ENCODE peak calls at places on chromosomes 7 and 10, in ten cellular contexts. N, G, X, F, S, P, I, W, T and K are unnamed samples. For H3K9me3, the result is how much of the 10 kb centered on the place peaks cover.

GRCh38 chr7:1087952-1088920 is at the start of gene GPER1:
- DNase-seq in N (no peak), G (peak), X (peak), F (peak), S (no peak), P (peak), I (no peak), W (no peak), T (peak), K (no peak)

GRCh38 chr10:42865716-42866114 is 83.1 kb downstream of the BMS1 start:
- DNase-seq in N (no peak), G (no peak), X (no peak), F (no peak), S (no peak), P (no peak), I (no peak), W (no peak), T (peak), K (no peak)

GRCh38 chr10:28661035-28661434 is 16.3 kb upstream of the BAMBI start:
- DNase-seq in N (no peak), G (no peak), X (no peak), F (no peak), S (no peak), P (peak), I (peak), W (no peak), T (no peak), K (no peak)

GRCh38 chr10:103548581-103549348 is 55.3 kb downstream of the NEURL1 start:
- DNase-seq in N (no peak), G (no peak), X (no peak), F (no peak), S (no peak), P (no peak), I (no peak), W (no peak), T (no peak), K (no peak)

GRCh38 chr7:125459038-125459437 is 529.4 kb upstream of the POT1 start:
- DNase-seq in N (no peak), G (no peak), X (no peak), F (no peak), S (no peak), P (no peak), I (no peak), W (no peak), T (no peak), K (no peak)

GRCh38 chr7:20744913-20745587 is 41.6 kb downstream of the SP8 start:
- DNase-seq in N (no peak), G (no peak), X (no peak), F (no peak), S (no peak), P (no peak), I (no peak), W (no peak), T (no peak), K (peak)

GRCh38 chr10:122338609-122339441 is 35.7 kb upstream of the PLEKHA1 start:
- DNase-seq in N (no peak), G (no peak), X (no peak), F (no peak), S (no peak), P (no peak), I (no peak), W (no peak), T (no peak), K (no peak)

GRCh38 chr7:80309971-80310549 is 175.4 kb downstream of the GNAI1 start:
- DNase-seq in N (no peak), G (no peak), X (no peak), F (no peak), S (no peak), P (no peak), I (no peak), W (no peak), T (no peak), K (peak)

GRCh38 chr7:105015631-105015965 is 1.6 kb downstream of the KMT2E start:
- DNase-seq in N (no peak), G (peak), X (no peak), F (no peak), S (no peak), P (peak), I (no peak), W (no peak), T (no peak), K (peak)

GRCh38 chr7:71752171-71752935 is 620.4 kb downstream of the GALNT17 start:
- DNase-seq in N (no peak), G (peak), X (no peak), F (peak), S (peak), P (peak), I (peak), W (no peak), T (peak), K (peak)

GRCh38 chr10:129523723-129524316 is 56.8 kb downstream of the MGMT start:
- DNase-seq in N (no peak), G (no peak), X (no peak), F (no peak), S (no peak), P (no peak), I (no peak), W (no peak), T (no peak), K (no peak)

GRCh38 chr7:47738563-47739166 is 156.8 kb upstream of the TNS3 start:
- DNase-seq in N (no peak), G (no peak), X (no peak), F (no peak), S (no peak), P (no peak), I (no peak), W (no peak), T (no peak), K (no peak)

GRCh38 chr10:104478380-104478779 is 124.7 kb downstream of the CFAP58 start:
- DNase-seq in N (no peak), G (no peak), X (no peak), F (no peak), S (no peak), P (peak), I (peak), W (no peak), T (no peak), K (no peak)

GRCh38 chr10:83333566-83333965 is 805.7 kb upstream of the GHITM start:
- DNase-seq in N (no peak), G (no peak), X (no peak), F (no peak), S (no peak), P (no peak), I (peak), W (no peak), T (no peak), K (no peak)

GRCh38 chr7:157555308-157555707 is 218.5 kb downstream of the DNAJB6 start:
- DNase-seq in N (no peak), G (no peak), X (no peak), F (no peak), S (no peak), P (no peak), I (no peak), W (no peak), T (no peak), K (no peak)

GRCh38 chr10:66837335-66837734 is 88.5 kb upstream of the LRRTM3 start:
- DNase-seq in N (no peak), G (no peak), X (no peak), F (no peak), S (no peak), P (no peak), I (no peak), W (no peak), T (no peak), K (peak)

GRCh38 chr10:119724630-119725549 is 960 bp upstream of the INPP5F start:
- DNase-seq in N (no peak), G (no peak), X (peak), F (no peak), S (no peak), P (peak), I (no peak), W (no peak), T (no peak), K (no peak)

GRCh38 chr7:3408814-3409595 is 108.0 kb downstream of the SDK1 start:
- DNase-seq in N (no peak), G (no peak), X (no peak), F (no peak), S (no peak), P (no peak), I (no peak), W (no peak), T (no peak), K (no peak)

GRCh38 chr7:137953692-137954470 is 48.0 kb downstream of the CREB3L2 start:
- DNase-seq in N (no peak), G (peak), X (no peak), F (no peak), S (no peak), P (peak), I (peak), W (no peak), T (no peak), K (peak)

GRCh38 chr10:132671171-132672154 is 114.5 kb downstream of the NKX6-2 start:
- DNase-seq in N (no peak), G (no peak), X (no peak), F (peak), S (peak), P (no peak), I (no peak), W (no peak), T (peak), K (no peak)

GRCh38 chr10:22611425-22612111 is 102.8 kb downstream of the PIP4K2A start:
- DNase-seq in N (peak), G (no peak), X (no peak), F (no peak), S (no peak), P (no peak), I (no peak), W (peak), T (no peak), K (no peak)

GRCh38 chr10:93309062-93309461 is 173.1 kb downstream of the MYOF start:
- DNase-seq in N (no peak), G (no peak), X (no peak), F (no peak), S (no peak), P (peak), I (no peak), W (no peak), T (no peak), K (peak)

GRCh38 chr10:5556576-5556975 is 31.8 kb downstream of the CALML3 start:
- DNase-seq in N (no peak), G (no peak), X (no peak), F (no peak), S (no peak), P (no peak), I (no peak), W (no peak), T (no peak), K (no peak)

GRCh38 chr7:82263880-82264751 is 179.5 kb downstream of the CACNA2D1 start:
- DNase-seq in N (no peak), G (no peak), X (no peak), F (no peak), S (no peak), P (no peak), I (no peak), W (no peak), T (no peak), K (peak)

GRCh38 chr10:114905450-114905849 is 32.5 kb upstream of the TRUB1 start:
- DNase-seq in N (no peak), G (peak), X (no peak), F (no peak), S (no peak), P (peak), I (peak), W (no peak), T (no peak), K (peak)

GRCh38 chr10:94617389-94617944 is 66.1 kb upstream of the CYP2C18 start:
- DNase-seq in N (no peak), G (no peak), X (no peak), F (no peak), S (no peak), P (no peak), I (peak), W (no peak), T (no peak), K (no peak)

GRCh38 chr7:128777156-128778123 is 1.8 kb upstream of the OPN1SW start:
- DNase-seq in N (no peak), G (no peak), X (no peak), F (no peak), S (no peak), P (peak), I (no peak), W (no peak), T (no peak), K (no peak)

GRCh38 chr10:58747687-58748086 is 235.0 kb downstream of the BICC1 start:
- DNase-seq in N (no peak), G (no peak), X (no peak), F (no peak), S (no peak), P (no peak), I (no peak), W (no peak), T (no peak), K (no peak)

GRCh38 chr7:107327986-107328569 is 141.8 kb upstream of the GPR22 start:
- DNase-seq in N (no peak), G (no peak), X (no peak), F (no peak), S (no peak), P (peak), I (peak), W (no peak), T (no peak), K (peak)

GRCh38 chr7:133562617-133563016 is 309.7 kb downstream of the EXOC4 start:
- DNase-seq in N (no peak), G (no peak), X (no peak), F (no peak), S (no peak), P (peak), I (peak), W (no peak), T (no peak), K (no peak)

GRCh38 chr10:90644165-90644564 is 213.7 kb downstream of the HTR7 start:
- DNase-seq in N (no peak), G (no peak), X (no peak), F (no peak), S (no peak), P (peak), I (peak), W (no peak), T (no peak), K (no peak)

GRCh38 chr7:64653721-64654401 is 12.1 kb upstream of the ZNF107 start:
- DNase-seq in N (no peak), G (no peak), X (no peak), F (no peak), S (no peak), P (no peak), I (no peak), W (no peak), T (no peak), K (no peak)
- H3K9me3 ChIP-seq in N (under half), G (under half), X (under half), F (under half), S (under half), P (under half), I (under half), W (under half), T (under half), K (under half)

GRCh38 chr7:135889823-135890222 is 87.3 kb downstream of the MTPN start:
- DNase-seq in N (no peak), G (no peak), X (no peak), F (no peak), S (no peak), P (no peak), I (no peak), W (no peak), T (no peak), K (no peak)
- H3K27ac ChIP-seq in N (no peak), G (no peak), X (no peak), F (no peak), S (no peak), P (no peak), I (no peak), W (no peak), T (no peak), K (no peak)

DNA sequence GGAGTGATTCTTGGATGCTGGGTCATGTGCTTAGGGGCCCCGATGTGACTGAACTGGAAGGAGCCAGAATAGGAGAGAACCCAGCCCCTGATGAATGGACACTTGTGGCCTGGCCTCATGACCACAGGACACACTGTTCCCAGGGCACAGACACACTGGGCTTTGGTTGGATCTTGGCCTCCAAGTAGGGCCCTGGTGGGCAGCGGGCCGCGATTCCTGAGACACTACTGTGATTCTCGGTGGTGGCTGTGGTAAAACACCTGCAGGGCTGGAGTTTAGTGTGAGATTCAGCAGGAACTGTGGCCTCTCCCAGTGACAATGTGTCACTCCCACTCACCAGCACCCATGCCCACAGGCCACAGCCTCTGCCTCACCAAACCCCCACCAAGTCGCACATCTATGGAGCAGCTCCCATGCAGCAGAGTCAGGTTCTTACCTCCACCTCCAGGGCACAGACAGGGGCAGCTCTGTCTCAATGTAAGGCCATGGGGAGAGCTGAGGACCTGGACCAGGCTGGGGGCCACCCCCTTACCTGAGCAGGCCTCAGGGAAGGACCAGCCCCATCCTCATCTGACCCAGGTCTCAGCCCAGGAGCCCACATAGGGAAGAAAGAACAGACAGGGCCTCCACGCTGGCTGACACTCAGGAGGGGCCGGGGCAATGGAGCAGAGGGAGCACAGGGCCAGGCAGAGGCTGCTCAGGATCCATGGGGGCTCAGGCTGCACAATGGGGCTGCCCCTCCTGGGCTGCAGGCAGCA is 33.2 kb upstream of the ZNF716 start:
- DNase-seq in N (no peak), G (no peak), X (no peak), F (no peak), S (no peak), P (no peak), I (no peak), W (no peak), T (no peak), K (no peak)
- H3K9me3 ChIP-seq in N (under half), G (under half), X (under half), F (under half), S (under half), P (under half), I (under half), W (under half), T (under half), K (half or more)

DNA sequence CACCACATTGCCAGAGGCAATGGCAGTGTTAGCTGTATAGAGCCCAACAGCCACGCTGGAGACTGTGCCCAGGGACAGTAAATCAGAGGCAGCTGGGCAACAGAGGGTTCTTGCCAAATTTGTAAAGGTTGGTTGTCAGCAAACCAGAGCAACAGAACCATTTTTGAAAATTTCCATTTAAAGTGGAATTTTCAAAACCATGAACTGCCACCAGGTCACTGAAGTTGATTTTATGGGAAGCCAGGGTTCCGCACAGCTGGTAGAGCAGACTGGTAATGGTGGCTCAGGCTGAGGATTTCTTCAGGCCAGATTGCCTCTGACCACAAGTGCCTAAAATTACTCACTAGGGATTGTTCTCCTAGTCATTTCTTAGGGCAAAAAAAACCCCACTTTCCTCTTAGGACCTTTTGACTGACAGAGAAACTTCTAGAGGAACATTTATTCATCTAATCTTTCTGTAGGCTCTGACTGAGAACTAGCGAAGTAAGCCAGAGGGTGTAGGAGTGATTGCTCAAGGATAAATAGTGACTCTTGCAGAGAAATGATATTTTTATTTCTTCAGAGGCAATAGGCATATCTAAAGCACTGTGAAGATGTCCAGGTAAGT is 342.4 kb downstream of the BBS9 start:
- DNase-seq in N (no peak), G (no peak), X (no peak), F (no peak), S (no peak), P (peak), I (no peak), W (no peak), T (no peak), K (no peak)
- H3K27ac ChIP-seq in N (no peak), G (no peak), X (no peak), F (no peak), S (no peak), P (no peak), I (no peak), W (no peak), T (no peak), K (no peak)

DNA sequence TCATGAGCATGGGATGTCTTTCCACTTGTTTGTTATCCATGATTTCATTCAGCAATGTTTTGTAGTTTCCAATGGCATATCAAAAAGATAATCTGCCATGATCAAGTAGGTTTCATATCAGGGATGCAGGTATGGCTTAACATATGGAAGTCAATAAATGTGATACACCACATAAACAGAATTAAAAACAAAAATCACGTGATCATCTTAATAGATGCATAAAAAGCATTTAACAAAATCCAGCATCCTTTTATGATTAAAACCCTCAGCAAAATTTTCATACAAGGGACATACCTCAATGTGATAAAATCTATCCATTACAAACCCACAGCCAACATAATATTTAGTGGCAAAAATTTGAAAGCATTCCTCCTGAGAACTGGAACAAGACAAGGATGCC is 90.3 kb downstream of the ZNF37A start:
- DNase-seq in N (no peak), G (no peak), X (no peak), F (no peak), S (no peak), P (no peak), I (no peak), W (no peak), T (no peak), K (no peak)
- H3K9me3 ChIP-seq in N (under half), G (under half), X (under half), F (under half), S (under half), P (under half), I (under half), W (under half), T (under half), K (under half)

DNA sequence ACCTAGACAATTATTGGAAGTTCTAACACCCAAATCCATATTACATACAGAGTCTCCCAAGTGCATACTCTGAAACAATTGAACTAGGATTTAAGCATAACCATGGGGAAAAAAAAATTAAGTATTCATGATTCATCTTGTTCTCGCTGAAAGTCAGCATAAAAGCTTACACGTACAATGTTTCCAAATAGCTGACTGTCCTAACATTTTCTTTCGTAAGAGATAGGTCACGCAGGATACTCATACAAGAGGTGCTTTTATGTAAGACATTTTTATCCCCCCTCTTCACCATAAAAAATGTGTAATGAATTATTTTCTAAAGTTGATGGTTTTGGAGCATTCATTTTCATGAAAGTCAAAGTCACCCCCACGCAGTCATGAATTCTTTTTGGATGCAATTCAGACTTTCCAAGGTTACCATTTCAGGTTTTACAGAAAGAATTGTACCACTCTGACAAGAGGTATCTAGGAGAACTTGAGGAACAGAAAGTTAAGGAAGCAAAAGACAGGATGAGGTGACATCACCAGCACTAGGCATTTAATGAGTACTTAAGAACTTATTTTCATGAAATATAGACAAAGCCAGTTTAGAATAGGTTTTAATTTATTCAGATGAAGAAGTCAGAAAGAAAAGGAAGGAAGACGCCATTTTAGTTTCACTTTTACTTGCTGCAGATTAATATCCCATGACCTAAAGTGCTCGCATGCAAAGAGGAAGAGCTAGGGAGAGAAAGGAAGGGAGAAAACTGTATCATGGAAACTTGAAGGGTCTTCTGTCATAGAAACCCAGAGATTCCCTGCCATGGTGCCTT is 55.8 kb downstream of the TMEM26 start:
- DNase-seq in N (no peak), G (no peak), X (no peak), F (no peak), S (no peak), P (peak), I (peak), W (peak), T (no peak), K (peak)
- H3K27ac ChIP-seq in N (no peak), G (no peak), X (peak), F (peak), S (no peak), P (peak), I (no peak), W (no peak), T (peak), K (peak)